ENCODE peak calls at places on chromosomes 16 and 17, in four cellular contexts. One of them, this sample, is unnamed.

GRCh38 chr16:55035956-55036355 is 105.3 kb downstream of the IRX5 start:
- DNase-seq in fibroblast of pulmonary artery: no peak
- DNase-seq in astrocyte of the cerebellum: peak; percentile 11
- DNase-seq in heart right ventricle: no peak
- DNase-seq in this sample: peak; percentile 22

GRCh38 chr17:74513987-74514631 is 17.2 kb downstream of the CD300LB start:
- DNase-seq in heart right ventricle: no peak
- DNase-seq in fibroblast of pulmonary artery: peak; percentile 60
- DNase-seq in astrocyte of the cerebellum: peak; percentile 18
- DNase-seq in this sample: peak; percentile 3

GRCh38 chr17:14784997-14785696 is 480.0 kb downstream of the PMP22 start:
- DNase-seq in astrocyte of the cerebellum: no peak
- DNase-seq in heart right ventricle: no peak
- DNase-seq in fibroblast of pulmonary artery: no peak
- DNase-seq in this sample: no peak

GRCh38 chr16:73717266-73718057 is 579.2 kb upstream of the PSMD7 start:
- DNase-seq in fibroblast of pulmonary artery: no peak
- DNase-seq in heart right ventricle: no peak
- DNase-seq in astrocyte of the cerebellum: no peak
- DNase-seq in this sample: no peak

GRCh38 chr17:42706732-42707131 is 24.4 kb downstream of the CNTNAP1 start:
- DNase-seq in astrocyte of the cerebellum: no peak
- DNase-seq in fibroblast of pulmonary artery: no peak
- DNase-seq in heart right ventricle: no peak
- DNase-seq in this sample: no peak

GRCh38 chr17:67422887-67423286 is 45.8 kb downstream of the PITPNC1 start:
- DNase-seq in heart right ventricle: no peak
- DNase-seq in astrocyte of the cerebellum: no peak
- DNase-seq in fibroblast of pulmonary artery: no peak
- DNase-seq in this sample: peak; percentile 62

GRCh38 chr17:81332949-81333570 is 38.0 kb upstream of the SLC38A10 start:
- DNase-seq in fibroblast of pulmonary artery: no peak
- DNase-seq in heart right ventricle: no peak
- DNase-seq in astrocyte of the cerebellum: no peak
- DNase-seq in this sample: no peak

GRCh38 chr16:60640038-60640437 is 1396.2 kb downstream of the CDH8 start:
- DNase-seq in heart right ventricle: no peak
- DNase-seq in astrocyte of the cerebellum: no peak
- DNase-seq in fibroblast of pulmonary artery: no peak
- DNase-seq in this sample: no peak

GRCh38 chr17:48578616-48579560 is 738 bp upstream of the HOXB4 start:
- DNase-seq in heart right ventricle: no peak
- DNase-seq in fibroblast of pulmonary artery: no peak
- DNase-seq in astrocyte of the cerebellum: no peak
- DNase-seq in this sample: no peak

GRCh38 chr16:12435730-12436129 is 368.0 kb downstream of the CPPED1 start:
- DNase-seq in fibroblast of pulmonary artery: no peak
- DNase-seq in heart right ventricle: no peak
- DNase-seq in astrocyte of the cerebellum: no peak
- DNase-seq in this sample: no peak

GRCh38 chr17:10875984-10876555 is 38.2 kb upstream of the PIRT start:
- DNase-seq in astrocyte of the cerebellum: no peak
- DNase-seq in heart right ventricle: peak; percentile 32
- DNase-seq in fibroblast of pulmonary artery: peak; percentile 41
- DNase-seq in this sample: peak; percentile 2

GRCh38 chr16:67917140-67917851 is 14.4 kb downstream of the CTRL start:
- DNase-seq in fibroblast of pulmonary artery: no peak
- DNase-seq in heart right ventricle: peak; percentile 69
- DNase-seq in astrocyte of the cerebellum: no peak
- DNase-seq in this sample: no peak

GRCh38 chr16:13453938-13454553 is 465.9 kb upstream of the ERCC4 start:
- DNase-seq in astrocyte of the cerebellum: peak; percentile 29
- DNase-seq in fibroblast of pulmonary artery: no peak
- DNase-seq in heart right ventricle: no peak
- DNase-seq in this sample: peak; percentile 25

GRCh38 chr17:14019186-14019956 is 49.9 kb upstream of the COX10 start:
- DNase-seq in fibroblast of pulmonary artery: peak; percentile 50
- DNase-seq in heart right ventricle: no peak
- DNase-seq in astrocyte of the cerebellum: no peak
- DNase-seq in this sample: no peak

GRCh38 chr16:30472328-30472942 is at the start of gene ITGAL:
- DNase-seq in astrocyte of the cerebellum: no peak
- DNase-seq in fibroblast of pulmonary artery: no peak
- DNase-seq in heart right ventricle: peak; percentile 35
- DNase-seq in this sample: no peak

GRCh38 chr17:79821331-79822095 is 17.7 kb downstream of the CBX4 start:
- DNase-seq in heart right ventricle: no peak
- DNase-seq in astrocyte of the cerebellum: no peak
- DNase-seq in fibroblast of pulmonary artery: no peak
- DNase-seq in this sample: no peak

GRCh38 chr17:73089918-73090317 is 2.6 kb downstream of the SLC39A11 start:
- DNase-seq in fibroblast of pulmonary artery: no peak
- DNase-seq in astrocyte of the cerebellum: no peak
- DNase-seq in heart right ventricle: no peak
- DNase-seq in this sample: no peak

GRCh38 chr16:4481526-4481925 is 5.3 kb downstream of the HMOX2 start:
- DNase-seq in astrocyte of the cerebellum: no peak
- DNase-seq in fibroblast of pulmonary artery: no peak
- DNase-seq in heart right ventricle: no peak
- DNase-seq in this sample: no peak

GRCh38 chr17:17754719-17755686 is 73.7 kb downstream of the RAI1 start:
- DNase-seq in heart right ventricle: peak; percentile 68
- DNase-seq in fibroblast of pulmonary artery: no peak
- DNase-seq in astrocyte of the cerebellum: no peak
- DNase-seq in this sample: no peak